ENCODE peak calls at places on chromosomes 13 and 19, in five cellular contexts. Q is suprapubic skin, X is HEK293T, M is GM04503, D is BE2C. T is an unnamed sample.
A peak's percentile ranks its signal among the peaks of the same experiment; 100 is the strongest.

GRCh38 chr13:30997697-30998547 is 65.5 kb downstream of the TEX26 start:
- DNase-seq in Q (no peak), X (no peak), M (no peak), D (peak; percentile 50), T (no peak)

GRCh38 chr19:44644391-44645016 is 794 bp downstream of the PVR start:
- DNase-seq in Q (no peak), X (peak; percentile 53), M (no peak), D (peak; percentile 50), T (peak; percentile 53)

GRCh38 chr13:106981050-106981449 is 413.1 kb upstream of the ARGLU1 start:
- DNase-seq in Q (no peak), X (no peak), M (no peak), D (no peak), T (no peak)

GRCh38 chr13:97112451-97113152 is 109.5 kb upstream of the MBNL2 start:
- DNase-seq in Q (no peak), X (no peak), M (no peak), D (no peak), T (no peak)

GRCh38 chr19:46863818-46864629 is 3.2 kb downstream of the ARHGAP35 start:
- DNase-seq in Q (peak; percentile 52), X (no peak), M (peak; percentile 58), D (peak; percentile 34), T (peak; percentile 54)

GRCh38 chr13:80116107-80116506 is 224.8 kb downstream of the SPRY2 start:
- DNase-seq in Q (no peak), X (no peak), M (peak; percentile 31), D (no peak), T (no peak)

GRCh38 chr13:26861951-26862350 is 101.4 kb upstream of the GPR12 start:
- DNase-seq in Q (no peak), X (no peak), M (no peak), D (no peak), T (no peak)

GRCh38 chr19:13083008-13083404 is 19.7 kb downstream of the LYL1 start:
- DNase-seq in Q (no peak), X (no peak), M (no peak), D (no peak), T (no peak)

GRCh38 chr13:89003656-89004055 is 1332.5 kb downstream of the SLITRK5 start:
- DNase-seq in Q (no peak), X (no peak), M (no peak), D (no peak), T (no peak)

GRCh38 chr19:48961051-48961649 is 4.0 kb upstream of the FTL start:
- DNase-seq in Q (no peak), X (no peak), M (no peak), D (no peak), T (no peak)

GRCh38 chr19:5621945-5622464 is 571 bp downstream of the SAFB2 start:
- DNase-seq in Q (peak; percentile 77), X (no peak), M (no peak), D (peak; percentile 36), T (no peak)

T was measured in hepatic stellate cell.